ENCODE peak calls at places on chromosomes 3 and 15, in six cellular contexts. One of them, this sample, is unnamed.

GRCh38 chr3:197371521-197372075 is 73.2 kb upstream of the DLG1 start:
- DNase-seq in psoas muscle: no peak
- DNase-seq in WERI-Rb-1: peak
- DNase-seq in transverse colon: no peak
- DNase-seq in dorsolateral prefrontal cortex: no peak
- DNase-seq in fibroblast of lung: no peak
- DNase-seq in this sample: no peak

GRCh38 chr15:60916674-60917468 is 312.2 kb downstream of the RORA start:
- DNase-seq in psoas muscle: peak
- DNase-seq in WERI-Rb-1: peak
- DNase-seq in transverse colon: peak
- DNase-seq in dorsolateral prefrontal cortex: peak
- DNase-seq in fibroblast of lung: peak
- DNase-seq in this sample: peak

GRCh38 chr3:126888186-126888760 is 94.6 kb upstream of the PLXNA1 start:
- DNase-seq in psoas muscle: no peak
- DNase-seq in WERI-Rb-1: peak
- DNase-seq in transverse colon: no peak
- DNase-seq in dorsolateral prefrontal cortex: no peak
- DNase-seq in fibroblast of lung: no peak
- DNase-seq in this sample: no peak

GRCh38 chr3:132034486-132035464 is at the start of gene CPNE4:
- DNase-seq in psoas muscle: peak
- DNase-seq in WERI-Rb-1: peak
- DNase-seq in transverse colon: peak
- DNase-seq in dorsolateral prefrontal cortex: peak
- DNase-seq in fibroblast of lung: peak
- DNase-seq in this sample: peak

GRCh38 chr3:12222765-12223485 is 64.2 kb upstream of the TIMP4 start:
- DNase-seq in psoas muscle: no peak
- DNase-seq in WERI-Rb-1: no peak
- DNase-seq in transverse colon: no peak
- DNase-seq in dorsolateral prefrontal cortex: no peak
- DNase-seq in fibroblast of lung: peak
- DNase-seq in this sample: no peak

GRCh38 chr15:64525828-64526530 is 65.6 kb downstream of the ZNF609 start:
- DNase-seq in psoas muscle: no peak
- DNase-seq in WERI-Rb-1: no peak
- DNase-seq in transverse colon: no peak
- DNase-seq in dorsolateral prefrontal cortex: no peak
- DNase-seq in fibroblast of lung: no peak
- DNase-seq in this sample: no peak

GRCh38 chr3:56926513-56927282 is 124.9 kb upstream of the ARHGEF3 start:
- DNase-seq in psoas muscle: no peak
- DNase-seq in WERI-Rb-1: no peak
- DNase-seq in transverse colon: no peak
- DNase-seq in dorsolateral prefrontal cortex: no peak
- DNase-seq in fibroblast of lung: peak
- DNase-seq in this sample: no peak

GRCh38 chr3:16770021-16770420 is 114.7 kb upstream of the PLCL2 start:
- DNase-seq in psoas muscle: no peak
- DNase-seq in WERI-Rb-1: no peak
- DNase-seq in transverse colon: no peak
- DNase-seq in dorsolateral prefrontal cortex: no peak
- DNase-seq in fibroblast of lung: no peak
- DNase-seq in this sample: no peak

GRCh38 chr3:152728346-152728980 is 106.5 kb upstream of the P2RY1 start:
- DNase-seq in psoas muscle: no peak
- DNase-seq in WERI-Rb-1: no peak
- DNase-seq in transverse colon: no peak
- DNase-seq in dorsolateral prefrontal cortex: no peak
- DNase-seq in fibroblast of lung: peak
- DNase-seq in this sample: no peak

GRCh38 chr3:150342951-150343468 is 65.1 kb upstream of the TSC22D2 start:
- DNase-seq in psoas muscle: no peak
- DNase-seq in WERI-Rb-1: no peak
- DNase-seq in transverse colon: no peak
- DNase-seq in dorsolateral prefrontal cortex: no peak
- DNase-seq in fibroblast of lung: no peak
- DNase-seq in this sample: no peak

GRCh38 chr3:107452436-107452835 is 70.3 kb upstream of the BBX start:
- DNase-seq in psoas muscle: no peak
- DNase-seq in WERI-Rb-1: no peak
- DNase-seq in transverse colon: no peak
- DNase-seq in dorsolateral prefrontal cortex: no peak
- DNase-seq in fibroblast of lung: peak
- DNase-seq in this sample: no peak

GRCh38 chr15:80776420-80777045 is 2.6 kb upstream of the CEMIP start:
- DNase-seq in psoas muscle: peak
- DNase-seq in WERI-Rb-1: peak
- DNase-seq in transverse colon: peak
- DNase-seq in dorsolateral prefrontal cortex: peak
- DNase-seq in fibroblast of lung: peak
- DNase-seq in this sample: peak

GRCh38 chr3:53921296-53921695 is 29.6 kb upstream of the SELENOK start:
- DNase-seq in psoas muscle: no peak
- DNase-seq in WERI-Rb-1: no peak
- DNase-seq in transverse colon: no peak
- DNase-seq in dorsolateral prefrontal cortex: no peak
- DNase-seq in fibroblast of lung: peak
- DNase-seq in this sample: no peak

GRCh38 chr15:39192979-39193559 is 387.8 kb upstream of the THBS1 start:
- DNase-seq in psoas muscle: no peak
- DNase-seq in WERI-Rb-1: no peak
- DNase-seq in transverse colon: no peak
- DNase-seq in dorsolateral prefrontal cortex: no peak
- DNase-seq in fibroblast of lung: no peak
- DNase-seq in this sample: no peak

GRCh38 chr15:68019814-68020525 is 34.1 kb upstream of the PIAS1 start:
- DNase-seq in psoas muscle: no peak
- DNase-seq in WERI-Rb-1: no peak
- DNase-seq in transverse colon: no peak
- DNase-seq in dorsolateral prefrontal cortex: no peak
- DNase-seq in fibroblast of lung: no peak
- DNase-seq in this sample: no peak

GRCh38 chr15:99014803-99015676 is 7.4 kb upstream of the PGPEP1L start:
- DNase-seq in psoas muscle: peak
- DNase-seq in WERI-Rb-1: peak
- DNase-seq in transverse colon: peak
- DNase-seq in dorsolateral prefrontal cortex: no peak
- DNase-seq in fibroblast of lung: peak
- DNase-seq in this sample: peak

GRCh38 chr15:89187301-89187700 is 34.1 kb downstream of the RLBP1 start:
- DNase-seq in psoas muscle: no peak
- DNase-seq in WERI-Rb-1: no peak
- DNase-seq in transverse colon: no peak
- DNase-seq in dorsolateral prefrontal cortex: no peak
- DNase-seq in fibroblast of lung: no peak
- DNase-seq in this sample: no peak

GRCh38 chr3:195097331-195098255 is 173.4 kb downstream of the XXYLT1 start:
- DNase-seq in psoas muscle: no peak
- DNase-seq in WERI-Rb-1: no peak
- DNase-seq in transverse colon: no peak
- DNase-seq in dorsolateral prefrontal cortex: no peak
- DNase-seq in fibroblast of lung: peak
- DNase-seq in this sample: no peak

GRCh38 chr3:126508539-126508938 is 9.0 kb downstream of the UROC1 start:
- DNase-seq in psoas muscle: no peak
- DNase-seq in WERI-Rb-1: no peak
- DNase-seq in transverse colon: no peak
- DNase-seq in dorsolateral prefrontal cortex: no peak
- DNase-seq in fibroblast of lung: peak
- DNase-seq in this sample: no peak

GRCh38 chr3:127152676-127153505 is 40.0 kb upstream of the PRR23E start:
- DNase-seq in psoas muscle: no peak
- DNase-seq in WERI-Rb-1: no peak
- DNase-seq in transverse colon: no peak
- DNase-seq in dorsolateral prefrontal cortex: no peak
- DNase-seq in fibroblast of lung: no peak
- DNase-seq in this sample: no peak

GRCh38 chr3:69746119-69746518 is 6.9 kb downstream of the MITF start:
- DNase-seq in psoas muscle: no peak
- DNase-seq in WERI-Rb-1: no peak
- DNase-seq in transverse colon: no peak
- DNase-seq in dorsolateral prefrontal cortex: no peak
- DNase-seq in fibroblast of lung: peak
- DNase-seq in this sample: no peak

DNA sequence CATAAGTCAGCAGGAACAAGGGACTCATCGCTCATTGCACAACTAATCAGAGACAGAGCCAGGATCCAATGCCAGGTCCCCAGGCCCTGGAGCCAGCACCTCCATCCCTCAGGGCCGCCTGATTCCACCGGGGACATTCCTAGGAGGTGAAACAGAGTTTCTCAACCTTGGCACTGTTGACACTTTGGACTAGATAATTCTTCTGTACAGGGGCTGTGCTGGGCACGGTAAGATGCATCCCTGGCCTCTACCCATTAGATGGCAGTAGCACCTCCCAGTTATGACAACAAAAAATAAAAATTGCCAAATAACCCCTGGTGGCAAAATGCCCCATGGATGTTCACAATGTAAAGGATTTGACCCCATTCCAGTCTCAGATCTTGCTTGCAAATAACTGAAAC is 127.7 kb downstream of the MTHFS start:
- DNase-seq in psoas muscle: no peak
- DNase-seq in WERI-Rb-1: peak
- DNase-seq in transverse colon: no peak
- DNase-seq in dorsolateral prefrontal cortex: no peak
- DNase-seq in fibroblast of lung: peak
- DNase-seq in this sample: no peak
- TF ChIP-seq CTCF in psoas muscle: peak
- TF ChIP-seq CTCF in WERI-Rb-1: peak
- TF ChIP-seq CTCF in transverse colon: no peak
- TF ChIP-seq CTCF in dorsolateral prefrontal cortex: no peak
- TF ChIP-seq CTCF in fibroblast of lung: peak
- TF ChIP-seq CTCF in this sample: no peak

GRCh38 chr3:156483961-156484787 is 70.7 kb downstream of the SSR3 start:
- DNase-seq in psoas muscle: no peak
- DNase-seq in WERI-Rb-1: no peak
- DNase-seq in transverse colon: peak
- DNase-seq in dorsolateral prefrontal cortex: no peak
- DNase-seq in fibroblast of lung: peak
- DNase-seq in this sample: no peak
- H3K4me3 ChIP-seq in psoas muscle: no peak
- H3K4me3 ChIP-seq in WERI-Rb-1: no peak
- H3K4me3 ChIP-seq in transverse colon: peak
- H3K4me3 ChIP-seq in dorsolateral prefrontal cortex: no peak
- H3K4me3 ChIP-seq in fibroblast of lung: no peak
- H3K4me3 ChIP-seq in this sample: no peak

GRCh38 chr3:40456940-40457823 is at the start of gene RPL14:
- DNase-seq in psoas muscle: peak
- DNase-seq in WERI-Rb-1: peak
- DNase-seq in transverse colon: peak
- DNase-seq in dorsolateral prefrontal cortex: peak
- DNase-seq in fibroblast of lung: peak
- DNase-seq in this sample: peak
- H3K27ac ChIP-seq in psoas muscle: peak
- H3K27ac ChIP-seq in WERI-Rb-1: peak
- H3K27ac ChIP-seq in transverse colon: peak
- H3K27ac ChIP-seq in dorsolateral prefrontal cortex: peak
- H3K27ac ChIP-seq in fibroblast of lung: peak
- H3K27ac ChIP-seq in this sample: peak

GRCh38 chr3:165256554-165256953 is 60.4 kb upstream of the SLITRK3 start:
- DNase-seq in psoas muscle: no peak
- DNase-seq in WERI-Rb-1: no peak
- DNase-seq in transverse colon: no peak
- DNase-seq in dorsolateral prefrontal cortex: no peak
- DNase-seq in fibroblast of lung: peak
- DNase-seq in this sample: no peak
- TF ChIP-seq CTCF in psoas muscle: no peak
- TF ChIP-seq CTCF in WERI-Rb-1: no peak
- TF ChIP-seq CTCF in transverse colon: no peak
- TF ChIP-seq CTCF in dorsolateral prefrontal cortex: no peak
- TF ChIP-seq CTCF in fibroblast of lung: no peak
- TF ChIP-seq CTCF in this sample: no peak

GRCh38 chr3:58051196-58051595 is 43.0 kb downstream of the FLNB start:
- DNase-seq in psoas muscle: no peak
- DNase-seq in WERI-Rb-1: no peak
- DNase-seq in transverse colon: no peak
- DNase-seq in dorsolateral prefrontal cortex: no peak
- DNase-seq in fibroblast of lung: peak
- DNase-seq in this sample: peak
- H3K4me3 ChIP-seq in psoas muscle: no peak
- H3K4me3 ChIP-seq in WERI-Rb-1: no peak
- H3K4me3 ChIP-seq in transverse colon: no peak
- H3K4me3 ChIP-seq in dorsolateral prefrontal cortex: no peak
- H3K4me3 ChIP-seq in fibroblast of lung: no peak
- H3K4me3 ChIP-seq in this sample: no peak

DNA sequence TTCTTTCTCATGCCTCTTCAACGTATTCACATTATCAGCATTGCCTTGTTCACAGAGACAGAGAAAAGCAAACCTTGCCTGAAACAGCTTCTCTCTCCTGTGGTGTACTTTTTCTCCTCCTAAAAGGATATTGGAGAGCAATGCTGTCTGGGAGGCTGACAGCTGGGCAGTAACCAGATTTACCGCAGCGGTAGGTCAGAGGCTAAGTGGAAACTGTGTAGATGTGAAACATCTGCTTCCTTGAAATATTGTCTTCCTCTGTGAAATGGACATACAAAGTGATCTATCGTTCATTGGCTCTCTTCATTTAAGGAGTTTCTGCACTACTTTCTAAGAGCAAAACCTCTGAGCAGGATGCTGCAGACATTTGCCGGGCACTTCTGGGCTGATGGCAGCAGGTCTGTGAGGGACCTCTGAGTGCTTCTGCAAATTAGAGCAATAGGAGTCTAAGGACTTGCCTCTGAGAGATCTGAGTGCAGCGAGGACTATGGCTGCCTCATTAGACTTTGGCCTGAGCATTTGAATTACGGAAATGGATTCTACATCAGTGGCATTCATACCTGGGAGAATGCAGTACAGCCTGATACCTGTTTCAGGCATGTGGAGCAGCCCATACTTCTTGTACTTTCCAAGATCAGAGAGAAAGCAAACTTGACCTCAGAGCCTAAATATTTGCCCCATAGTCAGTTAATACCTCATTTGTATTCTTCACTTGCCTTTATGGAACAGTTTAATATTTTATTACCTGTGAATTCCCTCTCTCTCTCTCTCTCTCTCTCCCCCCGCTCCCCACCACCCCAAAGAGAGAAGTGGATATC is 260.5 kb upstream of the TPRG1 start:
- DNase-seq in psoas muscle: no peak
- DNase-seq in WERI-Rb-1: no peak
- DNase-seq in transverse colon: peak
- DNase-seq in dorsolateral prefrontal cortex: no peak
- DNase-seq in fibroblast of lung: peak
- DNase-seq in this sample: no peak
- H3K27ac ChIP-seq in psoas muscle: no peak
- H3K27ac ChIP-seq in WERI-Rb-1: no peak
- H3K27ac ChIP-seq in transverse colon: peak
- H3K27ac ChIP-seq in dorsolateral prefrontal cortex: no peak
- H3K27ac ChIP-seq in fibroblast of lung: no peak
- H3K27ac ChIP-seq in this sample: no peak

GRCh38 chr3:46733026-46733800 is 15.5 kb upstream of the PRSS50 start:
- DNase-seq in psoas muscle: no peak
- DNase-seq in WERI-Rb-1: no peak
- DNase-seq in transverse colon: no peak
- DNase-seq in dorsolateral prefrontal cortex: peak
- DNase-seq in fibroblast of lung: peak
- DNase-seq in this sample: no peak
- TF ChIP-seq CTCF in psoas muscle: no peak
- TF ChIP-seq CTCF in WERI-Rb-1: no peak
- TF ChIP-seq CTCF in transverse colon: no peak
- TF ChIP-seq CTCF in dorsolateral prefrontal cortex: no peak
- TF ChIP-seq CTCF in fibroblast of lung: peak
- TF ChIP-seq CTCF in this sample: no peak